ENCODE peak calls at places on chromosomes 5 and 9, in eight cellular contexts. L, M, Q, K, G, X, R and W are unnamed samples.

GRCh38 chr5:149646564-149646963 is 65.3 kb downstream of the ARHGEF37 start:
- DNase-seq in R (no peak), K (no peak), L (peak), X (peak), Q (no peak), M (no peak), G (no peak), W (no peak)

GRCh38 chr5:127601601-127602000 is 47.3 kb upstream of the CTXN3 start:
- DNase-seq in G (no peak), L (no peak), M (no peak), R (no peak), X (no peak), K (no peak), Q (no peak), W (no peak)

GRCh38 chr9:20579544-20580309 is 42.6 kb downstream of the MLLT3 start:
- DNase-seq in X (no peak), Q (no peak), G (no peak), R (no peak), K (no peak), L (no peak), M (no peak), W (no peak)

GRCh38 chr5:109844695-109845094 is 155.0 kb downstream of the MAN2A1 start:
- DNase-seq in M (no peak), R (no peak), L (no peak), X (peak), Q (no peak), K (no peak), G (no peak), W (no peak)

GRCh38 chr9:133735894-133736293 is 2.3 kb downstream of the SARDH start:
- DNase-seq in M (no peak), G (no peak), R (no peak), X (no peak), L (no peak), Q (no peak), K (no peak), W (no peak)

GRCh38 chr5:38596997-38597396 is 40.6 kb upstream of the LIFR start:
- DNase-seq in L (peak), X (no peak), G (no peak), K (no peak), R (no peak), M (no peak), Q (peak), W (no peak)

GRCh38 chr5:72177538-72177937 is 70.3 kb downstream of the MAP1B start:
- DNase-seq in G (no peak), L (no peak), X (no peak), R (no peak), Q (no peak), M (no peak), K (no peak), W (no peak)

GRCh38 chr5:169847519-169847918 is 132.8 kb downstream of the INSYN2B start:
- DNase-seq in Q (no peak), R (no peak), G (no peak), X (no peak), K (no peak), L (no peak), M (no peak), W (no peak)

GRCh38 chr9:86548220-86548619 is 194.0 kb upstream of the TUT7 start:
- DNase-seq in L (no peak), G (no peak), R (no peak), M (no peak), Q (no peak), X (no peak), K (no peak), W (no peak)

GRCh38 chr9:110932883-110933282 is 105.4 kb downstream of the LPAR1 start:
- DNase-seq in X (no peak), L (no peak), M (no peak), G (no peak), Q (no peak), R (no peak), K (no peak), W (no peak)

GRCh38 chr5:102531506-102531905 is 32.7 kb upstream of the SLCO6A1 start:
- DNase-seq in M (no peak), G (no peak), L (no peak), Q (no peak), X (no peak), R (no peak), K (no peak), W (no peak)

GRCh38 chr5:81825237-81825636 is 74.3 kb upstream of the SSBP2 start:
- DNase-seq in L (no peak), G (peak), K (no peak), R (no peak), M (no peak), X (peak), Q (no peak), W (peak)

GRCh38 chr5:130652178-130652577 is 512.9 kb downstream of the HINT1 start:
- DNase-seq in G (peak), X (peak), Q (no peak), K (no peak), R (no peak), L (no peak), M (no peak), W (no peak)

GRCh38 chr5:17019324-17019723 is 83.2 kb upstream of the MYO10 start:
- DNase-seq in K (no peak), M (no peak), L (no peak), X (no peak), Q (no peak), R (no peak), G (no peak), W (no peak)

GRCh38 chr9:99353408-99353807 is 131.3 kb downstream of the SEC61B start:
- DNase-seq in X (peak), M (no peak), K (no peak), R (no peak), L (no peak), Q (no peak), G (no peak), W (no peak)

GRCh38 chr5:95781101-95781583 is 41.4 kb downstream of the GLRX start:
- DNase-seq in M (peak), Q (peak), L (peak), K (peak), R (peak), G (peak), X (peak), W (peak)

GRCh38 chr5:109335114-109335513 is 74.7 kb downstream of the PJA2 start:
- DNase-seq in X (no peak), G (no peak), L (no peak), R (no peak), K (no peak), Q (no peak), M (no peak), W (no peak)

GRCh38 chr9:33737811-33738606 is 57.4 kb upstream of the PRSS3 start:
- DNase-seq in X (peak), G (peak), Q (peak), M (no peak), R (peak), K (peak), L (peak), W (no peak)

GRCh38 chr5:83099001-83099400 is 21.7 kb downstream of the XRCC4 start:
- DNase-seq in M (no peak), R (no peak), G (no peak), Q (no peak), X (no peak), L (peak), K (no peak), W (no peak)